ENCODE peak calls at places on chromosomes 13 and 19, in six cellular contexts. T is astrocyte of the spinal cord, N is dorsolateral prefrontal cortex, V is AG10803, X is fibroblast of the conjunctiva, M is non-pigmented ciliary epithelial cell. G is an unnamed sample.
A peak's percentile ranks its signal among the peaks of the same experiment; 100 is the strongest.

GRCh38 chr19:53195265-53195879 is 2.2 kb upstream of the ZNF665 start:
- DNase-seq in V (peak; percentile 79), N (peak; percentile 87), X (peak; percentile 70), M (peak; percentile 70), T (peak; percentile 80), G (peak; percentile 84)

GRCh38 chr13:114002009-114002544 is 28.2 kb upstream of the C13orf46 start:
- DNase-seq in N (no peak), T (no peak), X (no peak), V (no peak), M (no peak), G (no peak)

GRCh38 chr19:35040826-35041547 is 534 bp upstream of the HPN start:
- DNase-seq in T (no peak), V (no peak), M (no peak), N (peak; percentile 77), X (no peak), G (peak; percentile 88)

GRCh38 chr19:39847525-39847924 is 1.3 kb upstream of the FBL start:
- DNase-seq in N (no peak), V (no peak), X (no peak), T (no peak), M (no peak), G (no peak)

GRCh38 chr13:78247362-78247761 is 328.7 kb upstream of the EDNRB start:
- DNase-seq in N (no peak), V (no peak), M (no peak), T (no peak), X (no peak), G (no peak)

GRCh38 chr19:384801-385169 is 24.2 kb downstream of the C2CD4C start:
- DNase-seq in T (no peak), M (no peak), N (no peak), V (no peak), X (no peak), G (peak; percentile 24)

GRCh38 chr19:21322528-21322927 is 6.7 kb downstream of the ZNF708 start:
- DNase-seq in N (peak; percentile 80), V (no peak), M (no peak), T (peak; percentile 15), X (no peak), G (peak; percentile 63)

GRCh38 chr19:3459322-3459881 is 20.9 kb downstream of the SMIM24 start:
- DNase-seq in M (peak; percentile 87), N (peak; percentile 56), T (peak; percentile 97), X (peak; percentile 86), V (peak; percentile 88), G (peak; percentile 82)

GRCh38 chr13:49867834-49868233 is 68.3 kb downstream of the SPRYD7 start:
- DNase-seq in M (no peak), T (no peak), V (no peak), N (no peak), X (no peak), G (no peak)

GRCh38 chr13:99220199-99220931 is 19.7 kb downstream of the UBAC2 start:
- DNase-seq in X (no peak), V (no peak), M (no peak), T (peak; percentile 49), N (no peak), G (no peak)

GRCh38 chr13:31073859-31074718 is 87.6 kb downstream of the HSPH1 start:
- DNase-seq in T (peak; percentile 18), M (no peak), V (peak; percentile 34), X (peak; percentile 9), N (no peak), G (no peak)

GRCh38 chr19:23075031-23075733 is 41.6 kb upstream of the ZNF730 start:
- DNase-seq in N (peak; percentile 12), V (peak; percentile 46), T (peak; percentile 78), X (peak; percentile 53), M (peak; percentile 35), G (no peak)

G was measured in breast epithelium.